ENCODE peak calls at places on chromosome 17, in four cellular contexts. A is left ventricle myocardium inferior, P is GM13976, U is cardiac muscle cell. W is an unnamed sample.

GRCh38 chr17:57295526-57296023 is 39.3 kb downstream of the MSI2 start:
- DNase-seq in U (no peak), A (no peak), P (no peak), W (no peak)

GRCh38 chr17:76585649-76586593 is at the start of gene ST6GALNAC2:
- DNase-seq in A (peak), P (peak), U (peak), W (peak)

GRCh38 chr17:48555183-48555615 is 10.3 kb upstream of the HOXB2 start:
- DNase-seq in U (peak), P (peak), A (no peak), W (peak)

GRCh38 chr17:37770631-37771518 is 26.0 kb upstream of the HNF1B start:
- DNase-seq in P (no peak), U (peak), A (peak), W (peak)

GRCh38 chr17:5418858-5419355 is 555 bp downstream of the NUP88 start:
- DNase-seq in A (no peak), U (peak), P (peak), W (peak)

GRCh38 chr17:22463110-22463850 is 771.0 kb downstream of the KCNJ18 start:
- DNase-seq in P (no peak), U (no peak), A (no peak), W (no peak)

GRCh38 chr17:28744104-28744801 is 442 bp downstream of the TRAF4 start:
- DNase-seq in U (peak), A (peak), P (peak), W (peak)

GRCh38 chr17:31294839-31295488 is 2.1 kb downstream of the OMG start:
- DNase-seq in P (no peak), U (no peak), A (no peak), W (no peak)

GRCh38 chr17:80028030-80028429 is 7.6 kb downstream of the TBC1D16 start:
- DNase-seq in P (no peak), A (no peak), U (no peak), W (no peak)

DNA sequence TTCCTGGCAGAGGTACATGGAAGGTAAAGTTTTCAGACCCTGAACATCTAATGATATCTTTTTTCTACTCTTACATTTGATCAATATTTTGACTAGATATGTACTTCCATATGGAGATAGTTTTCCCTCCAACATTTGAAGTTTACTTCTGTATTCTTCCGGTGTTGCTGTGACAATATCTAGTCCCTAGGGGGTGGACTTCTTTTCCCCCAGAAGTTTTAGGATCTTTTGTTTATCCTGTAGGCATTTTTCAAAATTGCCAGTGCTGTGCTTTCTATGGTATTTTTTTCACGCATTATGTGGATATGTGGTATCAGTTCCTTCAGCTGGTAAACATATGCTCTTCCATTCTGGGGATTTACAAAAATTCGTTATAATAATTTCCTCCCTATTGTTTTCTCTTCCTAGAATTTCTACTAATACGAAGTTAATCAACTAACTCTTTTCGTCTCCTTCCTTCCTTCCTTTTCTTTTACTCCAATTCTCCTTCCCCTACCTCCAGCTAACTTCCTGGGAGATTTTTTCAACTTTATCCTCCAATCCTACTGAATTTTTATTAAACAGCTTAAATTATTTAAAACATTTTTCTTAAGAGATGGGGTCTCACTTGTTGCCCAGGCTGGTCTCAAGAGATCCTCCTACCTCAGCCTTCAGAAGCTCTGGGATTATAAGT is 26.1 kb upstream of the ZNHIT3 start:
- DNase-seq in U (no peak), A (no peak), P (no peak), W (no peak)
- TF ChIP-seq CTCF in U (no peak), A (no peak), P (no peak), W (no peak)

GRCh38 chr17:1170739-1171138 is 9.0 kb downstream of the ABR start:
- DNase-seq in P (no peak), U (no peak), A (no peak), W (no peak)
- TF ChIP-seq CTCF in P (peak), U (peak), A (no peak), W (peak)

DNA sequence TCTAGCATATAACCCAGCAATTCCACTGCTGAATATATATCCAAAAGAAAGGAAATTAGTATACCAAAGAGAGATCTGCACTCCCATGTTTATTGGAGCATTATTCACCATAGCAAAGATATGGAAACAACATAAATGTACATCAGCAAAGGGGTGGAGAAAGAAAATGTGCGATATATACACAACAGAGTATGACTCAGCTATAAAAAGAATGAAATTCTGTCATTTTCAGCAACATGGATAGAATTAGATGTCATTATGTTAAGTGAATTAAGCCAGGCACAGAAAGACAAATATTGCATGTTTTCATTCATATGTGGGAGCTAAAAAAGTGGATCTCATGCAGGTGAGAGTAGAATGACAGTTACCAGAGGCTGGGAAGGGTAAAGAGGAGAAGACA is 279.7 kb upstream of the AXIN2 start:
- DNase-seq in U (no peak), A (no peak), P (no peak), W (no peak)
- TF ChIP-seq CTCF in U (no peak), A (no peak), P (no peak), W (no peak)

GRCh38 chr17:9274119-9274445 is 252.8 kb downstream of the NTN1 start:
- DNase-seq in A (no peak), P (no peak), U (no peak), W (no peak)
- TF ChIP-seq CTCF in A (no peak), P (no peak), U (no peak), W (no peak)

W was measured in GM12865.